ENCODE peak calls at places on chromosomes 6 and 20, in ten cellular contexts. One of them, this sample, is unnamed.

GRCh38 chr6:150788135-150788534 is 77.4 kb upstream of the MTHFD1L start:
- DNase-seq in astrocyte of the spinal cord: no peak
- DNase-seq in upper lobe of right lung: no peak
- DNase-seq in GM20000: no peak
- DNase-seq in left lung: no peak
- DNase-seq in heart right ventricle: no peak
- DNase-seq in GM03348: no peak
- DNase-seq in SW480: no peak
- DNase-seq in NCI-H1105: no peak
- DNase-seq in right lobe of liver: no peak
- DNase-seq in this sample: no peak

GRCh38 chr6:36633915-36634314 is 39.8 kb downstream of the SRSF3 start:
- DNase-seq in astrocyte of the spinal cord: peak
- DNase-seq in upper lobe of right lung: peak
- DNase-seq in GM20000: no peak
- DNase-seq in left lung: peak
- DNase-seq in heart right ventricle: peak
- DNase-seq in GM03348: no peak
- DNase-seq in SW480: no peak
- DNase-seq in NCI-H1105: peak
- DNase-seq in right lobe of liver: peak
- DNase-seq in this sample: peak

GRCh38 chr6:116662186-116662585 is 6.4 kb downstream of the ZUP1 start:
- DNase-seq in astrocyte of the spinal cord: no peak
- DNase-seq in upper lobe of right lung: no peak
- DNase-seq in GM20000: no peak
- DNase-seq in left lung: no peak
- DNase-seq in heart right ventricle: no peak
- DNase-seq in GM03348: no peak
- DNase-seq in SW480: no peak
- DNase-seq in NCI-H1105: no peak
- DNase-seq in right lobe of liver: no peak
- DNase-seq in this sample: no peak

GRCh38 chr6:138545621-138545980 is 46.3 kb upstream of the NHSL1 start:
- DNase-seq in astrocyte of the spinal cord: peak
- DNase-seq in upper lobe of right lung: peak
- DNase-seq in GM20000: no peak
- DNase-seq in left lung: peak
- DNase-seq in heart right ventricle: peak
- DNase-seq in GM03348: peak
- DNase-seq in SW480: no peak
- DNase-seq in NCI-H1105: no peak
- DNase-seq in right lobe of liver: peak
- DNase-seq in this sample: peak

GRCh38 chr6:99219788-99220187 is 129.7 kb downstream of the FAXC start:
- DNase-seq in astrocyte of the spinal cord: no peak
- DNase-seq in upper lobe of right lung: no peak
- DNase-seq in GM20000: peak
- DNase-seq in left lung: no peak
- DNase-seq in heart right ventricle: no peak
- DNase-seq in GM03348: peak
- DNase-seq in SW480: peak
- DNase-seq in NCI-H1105: no peak
- DNase-seq in right lobe of liver: no peak
- DNase-seq in this sample: no peak

GRCh38 chr6:27791182-27791939 is 120.8 kb downstream of the OR2B2 start:
- DNase-seq in astrocyte of the spinal cord: peak
- DNase-seq in upper lobe of right lung: no peak
- DNase-seq in GM20000: peak
- DNase-seq in left lung: peak
- DNase-seq in heart right ventricle: no peak
- DNase-seq in GM03348: peak
- DNase-seq in SW480: peak
- DNase-seq in NCI-H1105: peak
- DNase-seq in right lobe of liver: no peak
- DNase-seq in this sample: peak

GRCh38 chr20:17747431-17747846 is 47.7 kb downstream of the BANF2 start:
- DNase-seq in astrocyte of the spinal cord: peak
- DNase-seq in upper lobe of right lung: no peak
- DNase-seq in GM20000: no peak
- DNase-seq in left lung: no peak
- DNase-seq in heart right ventricle: no peak
- DNase-seq in GM03348: peak
- DNase-seq in SW480: peak
- DNase-seq in NCI-H1105: no peak
- DNase-seq in right lobe of liver: no peak
- DNase-seq in this sample: no peak

GRCh38 chr6:161257778-161258457 is 15.9 kb downstream of the AGPAT4 start:
- DNase-seq in astrocyte of the spinal cord: peak
- DNase-seq in upper lobe of right lung: no peak
- DNase-seq in GM20000: no peak
- DNase-seq in left lung: no peak
- DNase-seq in heart right ventricle: no peak
- DNase-seq in GM03348: peak
- DNase-seq in SW480: no peak
- DNase-seq in NCI-H1105: no peak
- DNase-seq in right lobe of liver: no peak
- DNase-seq in this sample: no peak

GRCh38 chr6:129115491-129115890 is 232.6 kb downstream of the LAMA2 start:
- DNase-seq in astrocyte of the spinal cord: no peak
- DNase-seq in upper lobe of right lung: no peak
- DNase-seq in GM20000: no peak
- DNase-seq in left lung: no peak
- DNase-seq in heart right ventricle: no peak
- DNase-seq in GM03348: no peak
- DNase-seq in SW480: no peak
- DNase-seq in NCI-H1105: no peak
- DNase-seq in right lobe of liver: no peak
- DNase-seq in this sample: no peak

GRCh38 chr6:167746377-167747151 is 80.1 kb upstream of the AFDN start:
- DNase-seq in astrocyte of the spinal cord: no peak
- DNase-seq in upper lobe of right lung: no peak
- DNase-seq in GM20000: no peak
- DNase-seq in left lung: no peak
- DNase-seq in heart right ventricle: no peak
- DNase-seq in GM03348: no peak
- DNase-seq in SW480: no peak
- DNase-seq in NCI-H1105: no peak
- DNase-seq in right lobe of liver: no peak
- DNase-seq in this sample: no peak

GRCh38 chr6:143426025-143426424 is 24.5 kb downstream of the ADAT2 start:
- DNase-seq in astrocyte of the spinal cord: no peak
- DNase-seq in upper lobe of right lung: no peak
- DNase-seq in GM20000: no peak
- DNase-seq in left lung: no peak
- DNase-seq in heart right ventricle: no peak
- DNase-seq in GM03348: peak
- DNase-seq in SW480: no peak
- DNase-seq in NCI-H1105: no peak
- DNase-seq in right lobe of liver: no peak
- DNase-seq in this sample: no peak

GRCh38 chr6:80214436-80215022 is 108.1 kb downstream of the BCKDHB start:
- DNase-seq in astrocyte of the spinal cord: peak
- DNase-seq in upper lobe of right lung: no peak
- DNase-seq in GM20000: peak
- DNase-seq in left lung: no peak
- DNase-seq in heart right ventricle: no peak
- DNase-seq in GM03348: peak
- DNase-seq in SW480: peak
- DNase-seq in NCI-H1105: peak
- DNase-seq in right lobe of liver: no peak
- DNase-seq in this sample: no peak

GRCh38 chr6:166877906-166878305 is 78.4 kb downstream of the RNASET2 start:
- DNase-seq in astrocyte of the spinal cord: no peak
- DNase-seq in upper lobe of right lung: no peak
- DNase-seq in GM20000: no peak
- DNase-seq in left lung: no peak
- DNase-seq in heart right ventricle: no peak
- DNase-seq in GM03348: no peak
- DNase-seq in SW480: no peak
- DNase-seq in NCI-H1105: no peak
- DNase-seq in right lobe of liver: no peak
- DNase-seq in this sample: no peak

GRCh38 chr6:104505838-104506237 is 353.9 kb downstream of the HACE1 start:
- DNase-seq in astrocyte of the spinal cord: no peak
- DNase-seq in upper lobe of right lung: no peak
- DNase-seq in GM20000: no peak
- DNase-seq in left lung: no peak
- DNase-seq in heart right ventricle: no peak
- DNase-seq in GM03348: no peak
- DNase-seq in SW480: no peak
- DNase-seq in NCI-H1105: no peak
- DNase-seq in right lobe of liver: no peak
- DNase-seq in this sample: no peak

GRCh38 chr6:6603317-6603716 is 14.8 kb downstream of the LY86 start:
- DNase-seq in astrocyte of the spinal cord: no peak
- DNase-seq in upper lobe of right lung: no peak
- DNase-seq in GM20000: no peak
- DNase-seq in left lung: no peak
- DNase-seq in heart right ventricle: no peak
- DNase-seq in GM03348: no peak
- DNase-seq in SW480: no peak
- DNase-seq in NCI-H1105: no peak
- DNase-seq in right lobe of liver: no peak
- DNase-seq in this sample: no peak

GRCh38 chr6:170022827-170023619 is 267.9 kb downstream of the DLL1 start:
- DNase-seq in astrocyte of the spinal cord: no peak
- DNase-seq in upper lobe of right lung: peak
- DNase-seq in GM20000: no peak
- DNase-seq in left lung: no peak
- DNase-seq in heart right ventricle: peak
- DNase-seq in GM03348: no peak
- DNase-seq in SW480: no peak
- DNase-seq in NCI-H1105: no peak
- DNase-seq in right lobe of liver: no peak
- DNase-seq in this sample: peak

GRCh38 chr6:52157301-52157930 is 28.8 kb upstream of the IL17A start:
- DNase-seq in astrocyte of the spinal cord: peak
- DNase-seq in upper lobe of right lung: no peak
- DNase-seq in GM20000: peak
- DNase-seq in left lung: no peak
- DNase-seq in heart right ventricle: no peak
- DNase-seq in GM03348: no peak
- DNase-seq in SW480: no peak
- DNase-seq in NCI-H1105: no peak
- DNase-seq in right lobe of liver: no peak
- DNase-seq in this sample: no peak

GRCh38 chr6:22149081-22149480 is 147.8 kb downstream of the PRL start:
- DNase-seq in astrocyte of the spinal cord: peak
- DNase-seq in upper lobe of right lung: no peak
- DNase-seq in GM20000: no peak
- DNase-seq in left lung: no peak
- DNase-seq in heart right ventricle: no peak
- DNase-seq in GM03348: no peak
- DNase-seq in SW480: no peak
- DNase-seq in NCI-H1105: peak
- DNase-seq in right lobe of liver: no peak
- DNase-seq in this sample: no peak

GRCh38 chr20:58019850-58020625 is 208.4 kb downstream of the ANKRD60 start:
- DNase-seq in astrocyte of the spinal cord: no peak
- DNase-seq in upper lobe of right lung: no peak
- DNase-seq in GM20000: no peak
- DNase-seq in left lung: no peak
- DNase-seq in heart right ventricle: no peak
- DNase-seq in GM03348: no peak
- DNase-seq in SW480: no peak
- DNase-seq in NCI-H1105: no peak
- DNase-seq in right lobe of liver: no peak
- DNase-seq in this sample: no peak

GRCh38 chr20:32786059-32786760 is 24.0 kb downstream of the DNMT3B start:
- DNase-seq in astrocyte of the spinal cord: no peak
- DNase-seq in upper lobe of right lung: no peak
- DNase-seq in GM20000: no peak
- DNase-seq in left lung: no peak
- DNase-seq in heart right ventricle: no peak
- DNase-seq in GM03348: no peak
- DNase-seq in SW480: no peak
- DNase-seq in NCI-H1105: no peak
- DNase-seq in right lobe of liver: no peak
- DNase-seq in this sample: no peak

GRCh38 chr6:292506-293184 is 358 bp downstream of the DUSP22 start:
- DNase-seq in astrocyte of the spinal cord: peak
- DNase-seq in upper lobe of right lung: peak
- DNase-seq in GM20000: peak
- DNase-seq in left lung: peak
- DNase-seq in heart right ventricle: peak
- DNase-seq in GM03348: no peak
- DNase-seq in SW480: peak
- DNase-seq in NCI-H1105: no peak
- DNase-seq in right lobe of liver: peak
- DNase-seq in this sample: peak

GRCh38 chr20:37468886-37469285 is 52.2 kb upstream of the NNAT start:
- DNase-seq in astrocyte of the spinal cord: no peak
- DNase-seq in upper lobe of right lung: no peak
- DNase-seq in GM20000: no peak
- DNase-seq in left lung: no peak
- DNase-seq in heart right ventricle: no peak
- DNase-seq in GM03348: no peak
- DNase-seq in SW480: no peak
- DNase-seq in NCI-H1105: no peak
- DNase-seq in right lobe of liver: no peak
- DNase-seq in this sample: no peak

GRCh38 chr6:38336922-38337321 is 302.8 kb downstream of the BTBD9 start:
- DNase-seq in astrocyte of the spinal cord: no peak
- DNase-seq in upper lobe of right lung: no peak
- DNase-seq in GM20000: no peak
- DNase-seq in left lung: no peak
- DNase-seq in heart right ventricle: no peak
- DNase-seq in GM03348: no peak
- DNase-seq in SW480: no peak
- DNase-seq in NCI-H1105: no peak
- DNase-seq in right lobe of liver: no peak
- DNase-seq in this sample: no peak

GRCh38 chr6:77290798-77291197 is 172.5 kb downstream of the HTR1B start:
- DNase-seq in astrocyte of the spinal cord: no peak
- DNase-seq in upper lobe of right lung: no peak
- DNase-seq in GM20000: no peak
- DNase-seq in left lung: no peak
- DNase-seq in heart right ventricle: no peak
- DNase-seq in GM03348: no peak
- DNase-seq in SW480: no peak
- DNase-seq in NCI-H1105: no peak
- DNase-seq in right lobe of liver: no peak
- DNase-seq in this sample: no peak

GRCh38 chr6:11389977-11390376 is 147.6 kb upstream of the TMEM170B start:
- DNase-seq in astrocyte of the spinal cord: no peak
- DNase-seq in upper lobe of right lung: no peak
- DNase-seq in GM20000: no peak
- DNase-seq in left lung: no peak
- DNase-seq in heart right ventricle: no peak
- DNase-seq in GM03348: no peak
- DNase-seq in SW480: peak
- DNase-seq in NCI-H1105: no peak
- DNase-seq in right lobe of liver: no peak
- DNase-seq in this sample: peak

GRCh38 chr6:151143806-151144205 is 96.0 kb upstream of the AKAP12 start:
- DNase-seq in astrocyte of the spinal cord: no peak
- DNase-seq in upper lobe of right lung: no peak
- DNase-seq in GM20000: no peak
- DNase-seq in left lung: no peak
- DNase-seq in heart right ventricle: no peak
- DNase-seq in GM03348: no peak
- DNase-seq in SW480: no peak
- DNase-seq in NCI-H1105: no peak
- DNase-seq in right lobe of liver: no peak
- DNase-seq in this sample: no peak

GRCh38 chr6:51213806-51214205 is 395.1 kb downstream of the TFAP2B start:
- DNase-seq in astrocyte of the spinal cord: no peak
- DNase-seq in upper lobe of right lung: peak
- DNase-seq in GM20000: no peak
- DNase-seq in left lung: peak
- DNase-seq in heart right ventricle: no peak
- DNase-seq in GM03348: peak
- DNase-seq in SW480: no peak
- DNase-seq in NCI-H1105: no peak
- DNase-seq in right lobe of liver: no peak
- DNase-seq in this sample: no peak

GRCh38 chr6:168451805-168452204 is 10.8 kb downstream of the SMOC2 start:
- DNase-seq in astrocyte of the spinal cord: no peak
- DNase-seq in upper lobe of right lung: no peak
- DNase-seq in GM20000: no peak
- DNase-seq in left lung: no peak
- DNase-seq in heart right ventricle: no peak
- DNase-seq in GM03348: no peak
- DNase-seq in SW480: no peak
- DNase-seq in NCI-H1105: peak
- DNase-seq in right lobe of liver: no peak
- DNase-seq in this sample: no peak

This sample was measured in heart left ventricle.